ENCODE peak calls at places on chromosome 22, in nine cellular contexts. P is testis, N is HCT116, Z is Peyer's patch, R is GM12891, A is thyroid gland, D is ovary, H is lower leg skin, U is endothelial cell of umbilical vein. W is an unnamed sample.
A peak's percentile ranks its signal among the peaks of the same experiment; 100 is the strongest.

GRCh38 chr22:27462190-27462589 is 339.4 kb downstream of the MN1 start:
- DNase-seq in P (no peak), N (no peak), Z (no peak), R (no peak), A (peak; percentile 53), D (no peak), H (no peak), U (no peak), W (no peak)

GRCh38 chr22:35467788-35468187 is 67.8 kb downstream of the MCM5 start:
- DNase-seq in P (peak; percentile 84), N (no peak), Z (peak; percentile 62), R (no peak), A (peak; percentile 57), D (peak; percentile 83), H (peak; percentile 62), U (peak; percentile 90), W (no peak)

GRCh38 chr22:42326786-42327185 is 56.3 kb upstream of the TCF20 start:
- DNase-seq in P (no peak), N (no peak), Z (no peak), R (no peak), A (no peak), D (no peak), H (no peak), U (no peak), W (no peak)

GRCh38 chr22:30104501-30105156 is 24.4 kb downstream of the HORMAD2 start:
- DNase-seq in P (no peak), N (no peak), Z (no peak), R (no peak), A (no peak), D (no peak), H (no peak), U (no peak), W (no peak)

GRCh38 chr22:20484948-20485683 is 10.5 kb downstream of the KLHL22 start:
- DNase-seq in P (no peak), N (no peak), Z (no peak), R (no peak), A (no peak), D (no peak), H (no peak), U (no peak), W (no peak)

GRCh38 chr22:28976588-28976987 is 85.0 kb downstream of the C22orf31 start:
- DNase-seq in P (no peak), N (peak; percentile 56), Z (no peak), R (no peak), A (no peak), D (no peak), H (no peak), U (peak; percentile 74), W (no peak)

GRCh38 chr22:32897400-32897799 is 95.9 kb downstream of the TIMP3 start:
- DNase-seq in P (no peak), N (no peak), Z (no peak), R (no peak), A (no peak), D (no peak), H (no peak), U (no peak), W (no peak)

GRCh38 chr22:36453266-36453607 is 28.2 kb downstream of the TXN2 start:
- DNase-seq in P (no peak), N (no peak), Z (no peak), R (no peak), A (no peak), D (no peak), H (no peak), U (no peak), W (no peak)

GRCh38 chr22:34055525-34056200 is 135.4 kb upstream of the LARGE1 start:
- DNase-seq in P (peak; percentile 14), N (no peak), Z (no peak), R (no peak), A (no peak), D (no peak), H (no peak), U (no peak), W (no peak)

GRCh38 chr22:39558950-39559349 is 11.6 kb upstream of the CACNA1I start:
- DNase-seq in P (no peak), N (no peak), Z (no peak), R (no peak), A (peak; percentile 69), D (no peak), H (no peak), U (no peak), W (no peak)

GRCh38 chr22:32622004-32622761 is 147.6 kb downstream of the FBXO7 start:
- DNase-seq in P (peak; percentile 72), N (no peak), Z (no peak), R (no peak), A (peak; percentile 72), D (peak; percentile 70), H (peak; percentile 70), U (no peak), W (no peak)

GRCh38 chr22:35733742-35734516 is 16.3 kb downstream of the APOL5 start:
- DNase-seq in P (no peak), N (no peak), Z (no peak), R (no peak), A (no peak), D (peak; percentile 32), H (no peak), U (no peak), W (no peak)

GRCh38 chr22:38782402-38783094 is 11.4 kb downstream of the DNAL4 start:
- DNase-seq in P (no peak), N (no peak), Z (no peak), R (no peak), A (no peak), D (no peak), H (no peak), U (no peak), W (no peak)

GRCh38 chr22:19063581-19064353 is 58.4 kb downstream of the DGCR2 start:
- DNase-seq in P (no peak), N (no peak), Z (no peak), R (no peak), A (no peak), D (no peak), H (no peak), U (peak; percentile 40), W (no peak)

GRCh38 chr22:20114506-20115475 is 1.1 kb upstream of the RANBP1 start:
- DNase-seq in P (no peak), N (no peak), Z (no peak), R (no peak), A (no peak), D (no peak), H (no peak), U (no peak), W (no peak)

GRCh38 chr22:39219071-39220050 is 25.4 kb downstream of the PDGFB start:
- DNase-seq in P (no peak), N (no peak), Z (no peak), R (no peak), A (no peak), D (no peak), H (no peak), U (no peak), W (no peak)

GRCh38 chr22:27257987-27258386 is 543.6 kb downstream of the MN1 start:
- DNase-seq in P (no peak), N (no peak), Z (no peak), R (no peak), A (no peak), D (no peak), H (no peak), U (no peak), W (no peak)

DNA sequence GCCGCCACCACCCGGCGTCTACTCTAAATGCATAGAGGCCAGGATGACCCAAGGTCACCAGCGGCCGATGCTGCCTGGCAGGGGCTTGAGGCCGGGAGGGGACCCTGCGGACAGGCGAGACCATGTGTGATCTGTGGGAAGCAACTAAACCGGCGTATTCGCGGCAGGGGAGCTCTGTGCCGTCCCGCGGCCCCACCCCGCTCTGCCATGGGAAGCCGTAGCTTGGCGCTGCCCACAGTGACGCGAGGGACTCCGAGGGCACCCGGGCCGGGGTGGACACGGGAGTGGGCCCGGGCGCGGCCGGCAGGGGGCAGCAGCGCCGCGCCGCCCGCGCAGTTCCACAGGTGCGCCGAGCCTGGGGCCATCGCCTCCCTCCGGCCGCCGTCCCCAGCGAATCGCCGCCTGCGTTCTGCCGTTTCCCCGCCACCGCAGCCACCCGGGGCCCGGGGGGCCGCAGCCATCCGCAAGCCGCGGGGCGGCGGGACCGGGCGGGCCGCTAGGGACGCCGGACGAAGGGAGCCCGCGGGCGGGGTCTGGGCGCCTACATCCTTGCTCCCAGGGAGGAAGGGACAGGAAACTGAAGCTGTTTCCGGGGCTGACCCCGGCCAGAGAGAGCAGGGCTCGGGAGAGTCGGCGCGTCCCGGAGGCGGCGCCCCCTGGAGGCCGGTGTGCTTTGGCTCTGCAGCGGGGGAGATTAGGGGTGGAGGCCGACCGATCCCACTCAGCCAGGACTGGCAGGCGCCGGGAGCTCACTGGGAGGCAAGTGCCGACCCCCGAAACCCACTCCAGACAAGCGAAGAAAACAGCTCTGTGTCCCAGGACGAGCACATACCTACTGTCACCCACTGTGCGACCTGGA is 12.5 kb upstream of the HDHD5 start:
- DNase-seq in P (peak; percentile 91), N (peak; percentile 82), Z (peak; percentile 94), R (peak; percentile 96), A (peak; percentile 90), D (peak; percentile 89), H (peak; percentile 72), U (peak; percentile 89), W (no peak)
- TF ChIP-seq POLR2A in P (no peak), N (peak; percentile 55), Z (peak; percentile 71), R (peak; percentile 58), A (peak; percentile 63), D (peak; percentile 44), H (no peak), U (no peak), W (peak; percentile 63)

GRCh38 chr22:37752189-37753061 is 55.3 kb upstream of the GCAT start:
- DNase-seq in P (peak; percentile 87), N (peak; percentile 92), Z (peak; percentile 69), R (no peak), A (peak; percentile 97), D (peak; percentile 95), H (peak; percentile 81), U (peak; percentile 90), W (no peak)
- TF ChIP-seq POLR2A in P (no peak), N (no peak), Z (no peak), R (no peak), A (peak; percentile 40), D (no peak), H (no peak), U (no peak), W (no peak)

DNA sequence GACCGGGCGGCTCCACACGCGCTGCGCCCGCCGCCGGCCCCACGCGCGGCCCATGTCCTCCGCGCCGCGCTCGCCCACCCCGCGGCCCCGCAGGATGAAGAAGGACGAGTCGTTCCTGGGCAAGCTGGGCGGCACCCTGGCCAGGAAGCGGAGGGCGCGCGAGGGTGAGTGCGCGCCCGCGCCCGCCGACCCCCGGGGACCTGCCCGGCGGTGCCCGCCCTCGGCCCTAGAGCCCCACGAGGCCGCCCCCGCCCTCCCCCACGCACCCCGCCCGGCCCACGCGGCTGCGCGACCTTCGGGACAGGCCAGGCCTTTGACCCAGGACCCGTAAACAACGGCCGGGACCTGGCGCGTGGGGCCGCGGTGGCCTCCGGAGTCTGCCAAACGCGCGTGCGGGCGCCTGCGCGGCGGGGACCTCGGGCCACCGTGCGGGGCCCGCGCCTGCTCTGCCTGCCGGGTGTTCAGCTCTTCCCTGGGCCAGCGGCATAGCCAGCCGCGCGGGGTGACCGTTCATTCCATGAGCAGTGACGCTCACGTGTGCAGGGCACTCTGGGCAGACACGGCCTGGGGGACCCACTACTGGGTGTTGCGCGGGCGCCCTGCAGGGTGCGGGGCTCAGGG is at the start of gene PARVB:
- DNase-seq in P (peak; percentile 55), N (no peak), Z (no peak), R (peak; percentile 31), A (no peak), D (peak; percentile 61), H (no peak), U (no peak), W (no peak)
- TF ChIP-seq POLR2A in P (no peak), N (no peak), Z (no peak), R (peak; percentile 19), A (no peak), D (no peak), H (no peak), U (no peak), W (peak; percentile 74)

GRCh38 chr22:46071451-46072029 is 78.8 kb upstream of the PPARA start:
- DNase-seq in P (peak; percentile 94), N (peak; percentile 80), Z (peak; percentile 90), R (no peak), A (peak; percentile 91), D (peak; percentile 96), H (peak; percentile 92), U (peak; percentile 92), W (no peak)
- TF ChIP-seq POLR2A in P (peak; percentile 14), N (peak; percentile 53), Z (no peak), R (no peak), A (peak; percentile 77), D (peak; percentile 48), H (no peak), U (peak; percentile 91), W (peak; percentile 5)

W was measured in GM12878.